ENCODE peak calls at places on chromosome 14, in nine cellular contexts. D is RPMI8226; H is DMS79; S is fibroblast of pulmonary artery; B is astrocyte of the spinal cord; C is BE2C; M is activated CD4-positive, alpha-beta T cell treated with anti-CD3 and anti-CD28 coated beads, Interleukin-2, amount 50 U/mL, for 4 hours; V is HepG2; N is A549. E is an unnamed sample.

GRCh38 chr14:32682219-32682618 is 256.5 kb upstream of the NPAS3 start:
- DNase-seq in H (peak), C (peak), V (no peak), D (peak), B (no peak), S (no peak), N (no peak), M (no peak), E (no peak)

GRCh38 chr14:22381751-22382150 is 207.3 kb downstream of the DAD1 start:
- DNase-seq in B (no peak), H (no peak), S (no peak), N (no peak), C (no peak), V (no peak), M (no peak), D (no peak), E (no peak)

GRCh38 chr14:28542040-28542439 is 224.5 kb upstream of the FOXG1 start:
- DNase-seq in D (no peak), B (peak), S (peak), M (no peak), H (no peak), V (no peak), C (no peak), N (no peak), E (no peak)

GRCh38 chr14:89836830-89837469 is 117.6 kb downstream of the EFCAB11 start:
- DNase-seq in D (no peak), V (no peak), M (no peak), B (no peak), C (no peak), S (no peak), H (no peak), N (no peak), E (no peak)

GRCh38 chr14:104856869-104857860 is 7.9 kb upstream of the CEP170B start:
- DNase-seq in D (no peak), H (no peak), B (no peak), M (no peak), S (no peak), C (no peak), V (no peak), N (no peak), E (no peak)

GRCh38 chr14:91337699-91338335 is 79.8 kb downstream of the CCDC88C start:
- DNase-seq in V (no peak), S (no peak), H (no peak), D (no peak), B (no peak), C (no peak), M (no peak), N (no peak), E (no peak)

GRCh38 chr14:32405856-32406255 is 76.8 kb downstream of the AKAP6 start:
- DNase-seq in V (no peak), D (no peak), M (no peak), S (no peak), N (no peak), H (no peak), C (no peak), B (no peak), E (no peak)

GRCh38 chr14:27184371-27184901 is 586.6 kb upstream of the NOVA1 start:
- DNase-seq in S (peak), M (no peak), B (peak), H (peak), N (no peak), C (no peak), V (no peak), D (no peak), E (no peak)

GRCh38 chr14:33404054-33404453 is 465.4 kb downstream of the NPAS3 start:
- DNase-seq in H (no peak), C (no peak), S (peak), M (no peak), B (peak), D (no peak), N (no peak), V (no peak), E (no peak)

GRCh38 chr14:68790656-68791077 is 2.2 kb downstream of the ZFP36L1 start:
- DNase-seq in V (no peak), M (peak), C (no peak), S (peak), D (no peak), N (no peak), H (no peak), B (no peak), E (peak)

GRCh38 chr14:33063521-33063920 is 124.8 kb downstream of the NPAS3 start:
- DNase-seq in B (no peak), H (no peak), D (no peak), S (no peak), N (no peak), C (no peak), M (no peak), V (no peak), E (no peak)

GRCh38 chr14:76322594-76323220 is 53.2 kb upstream of the ESRRB start:
- DNase-seq in N (no peak), B (no peak), M (no peak), C (no peak), V (no peak), D (no peak), S (no peak), H (no peak), E (no peak)

GRCh38 chr14:92513204-92513965 is at the start of gene RIN3:
- DNase-seq in N (peak), C (no peak), D (no peak), M (peak), H (no peak), V (peak), B (peak), S (peak), E (no peak)

GRCh38 chr14:73786942-73787759 is 64.5 kb upstream of the PTGR2 start:
- DNase-seq in S (no peak), N (peak), B (peak), C (peak), V (no peak), H (no peak), M (peak), D (peak), E (peak)